ENCODE peak calls at places on chromosome 19, in five cellular contexts. G is stomach; B is frontal cortex; W is hypothalamus; N is activated CD4-positive, alpha-beta T cell treated with anti-CD3 and anti-CD28 coated beads, Interleukin-2, amount 10 ng/mL, durations not matched to agents 24 days and 14 days. Z is an unnamed sample.

GRCh38 chr19:9645466-9645865 is 24.4 kb upstream of the ZNF561 start:
- DNase-seq in G (no peak), B (no peak), W (no peak), N (no peak), Z (no peak)

GRCh38 chr19:35859414-35859813 is 2.7 kb downstream of the KIRREL2 start:
- DNase-seq in G (no peak), B (no peak), W (no peak), N (no peak), Z (no peak)

GRCh38 chr19:50414850-50415660 is 3.7 kb upstream of the SPIB start:
- DNase-seq in G (peak), B (peak), W (no peak), N (peak), Z (peak)

GRCh38 chr19:28288850-28289249 is 924.1 kb downstream of the UQCRFS1 start:
- DNase-seq in G (no peak), B (no peak), W (no peak), N (no peak), Z (no peak)

GRCh38 chr19:10855879-10856522 is 7.8 kb downstream of the C19orf38 start:
- DNase-seq in G (no peak), B (no peak), W (no peak), N (peak), Z (no peak)

GRCh38 chr19:49393871-49394270 is 5.8 kb downstream of the KASH5 start:
- DNase-seq in G (no peak), B (no peak), W (no peak), N (no peak), Z (no peak)

GRCh38 chr19:12983561-12984142 is 11.6 kb upstream of the NFIX start:
- DNase-seq in G (peak), B (peak), W (peak), N (peak), Z (peak)

GRCh38 chr19:52734340-52734892 is 428 bp downstream of the ZNF611 start:
- DNase-seq in G (peak), B (no peak), W (no peak), N (no peak), Z (no peak)

GRCh38 chr19:4058696-4059492 is 7.8 kb downstream of the ZBTB7A start:
- DNase-seq in G (no peak), B (peak), W (no peak), N (no peak), Z (no peak)

GRCh38 chr19:20482721-20483120 is 82.9 kb downstream of the ZNF737 start:
- DNase-seq in G (no peak), B (no peak), W (no peak), N (no peak), Z (no peak)

GRCh38 chr19:14349426-14349825 is 31.8 kb upstream of the ADGRE5 start:
- DNase-seq in G (no peak), B (no peak), W (no peak), N (peak), Z (no peak)

GRCh38 chr19:658059-658839 is 4.8 kb downstream of the RNF126 start:
- DNase-seq in G (no peak), B (no peak), W (no peak), N (no peak), Z (no peak)

GRCh38 chr19:1904385-1905070 is 671 bp upstream of the ADAT3 start:
- DNase-seq in G (peak), B (no peak), W (no peak), N (peak), Z (no peak)

GRCh38 chr19:32570081-32570785 is 10.8 kb upstream of the PDCD5 start:
- DNase-seq in G (peak), B (peak), W (no peak), N (peak), Z (peak)